ENCODE peak calls at places on chromosomes 7 and 10, in four cellular contexts. W is endothelial cell of umbilical vein, D is HCT116, C is neuronal stem cell. B is an unnamed sample.
A peak's percentile ranks its signal among the peaks of the same experiment; 100 is the strongest.

GRCh38 chr7:23093546-23093945 is 12.0 kb upstream of the KLHL7 start:
- DNase-seq in W (no peak), D (no peak), C (no peak), B (peak; percentile 79)

GRCh38 chr7:97409346-97409745 is 291.8 kb downstream of the SDHAF3 start:
- DNase-seq in W (no peak), D (no peak), C (no peak), B (no peak)

GRCh38 chr7:131934452-131934851 is 378.0 kb upstream of the PODXL start:
- DNase-seq in W (no peak), D (no peak), C (no peak), B (no peak)

GRCh38 chr7:94973844-94974243 is 66.5 kb downstream of the PPP1R9A start:
- DNase-seq in W (no peak), D (no peak), C (no peak), B (no peak)

GRCh38 chr10:3848768-3849643 is 64.0 kb upstream of the KLF6 start:
- DNase-seq in W (peak; percentile 36), D (no peak), C (no peak), B (peak; percentile 68)

GRCh38 chr7:143389316-143390097 is 8.4 kb downstream of the ZYX start:
- DNase-seq in W (no peak), D (no peak), C (no peak), B (no peak)

GRCh38 chr7:157522189-157522588 is 185.4 kb downstream of the DNAJB6 start:
- DNase-seq in W (no peak), D (no peak), C (no peak), B (no peak)

GRCh38 chr10:59622320-59622901 is 87.2 kb downstream of the SLC16A9 start:
- DNase-seq in W (peak; percentile 56), D (peak; percentile 67), C (peak; percentile 39), B (peak; percentile 47)

GRCh38 chr7:77383333-77383740 is 32.8 kb downstream of the GSAP start:
- DNase-seq in W (no peak), D (no peak), C (no peak), B (peak; percentile 21)

GRCh38 chr10:99235469-99235871 is at the start of gene HPSE2:
- DNase-seq in W (no peak), D (no peak), C (no peak), B (no peak)

GRCh38 chr10:99233000-99233679 is 2.5 kb downstream of the HPSE2 start:
- DNase-seq in W (no peak), D (no peak), C (no peak), B (no peak)

GRCh38 chr10:99233680-99234018 is 2.0 kb downstream of the HPSE2 start:
- DNase-seq in W (no peak), D (no peak), C (no peak), B (no peak)

GRCh38 chr10:99234739-99235468 is 748 bp downstream of the HPSE2 start:
- DNase-seq in W (no peak), D (no peak), C (peak; percentile 72), B (peak; percentile 50)

DNA sequence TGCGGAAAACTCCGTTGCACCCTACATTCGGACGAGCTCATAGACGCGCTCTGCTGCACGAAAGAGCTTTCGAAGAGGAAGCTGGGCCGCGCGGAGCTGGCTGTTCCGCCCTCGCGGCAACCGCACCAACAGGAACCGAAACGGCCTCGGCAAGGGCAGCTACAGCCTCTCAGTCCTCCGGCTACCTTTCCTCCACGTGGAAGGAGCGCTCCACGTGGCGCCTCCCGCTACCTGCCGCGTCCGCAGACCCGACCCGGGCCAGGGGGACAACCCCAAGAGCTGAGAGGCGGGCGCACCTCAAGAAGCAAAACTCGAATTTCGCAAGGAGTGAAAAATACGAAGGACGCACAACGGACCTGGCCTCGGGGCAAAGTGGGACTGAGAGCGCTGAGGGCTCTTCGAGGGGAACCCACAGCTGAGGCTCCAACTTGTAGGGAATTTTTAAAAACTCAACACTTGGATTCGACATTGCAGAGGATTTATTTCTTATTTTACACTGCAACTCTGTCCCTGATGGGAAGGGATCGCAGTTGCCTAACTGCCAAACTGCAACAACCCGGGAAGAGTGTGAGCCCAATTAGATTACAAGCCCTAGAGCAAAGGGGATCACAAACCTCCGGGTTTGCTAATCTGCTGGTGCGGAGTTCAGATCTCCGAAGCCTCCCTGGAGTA is 1.4 kb downstream of the HPSE2 start:
- DNase-seq in W (peak; percentile 26), D (no peak), C (no peak), B (peak; percentile 43)
- H3K9ac ChIP-seq in W (no peak overlapping the region), D (no peak overlapping the region), C (peak overlapping the region; percentile 93), B (peak overlapping the region; percentile 2)

DNA sequence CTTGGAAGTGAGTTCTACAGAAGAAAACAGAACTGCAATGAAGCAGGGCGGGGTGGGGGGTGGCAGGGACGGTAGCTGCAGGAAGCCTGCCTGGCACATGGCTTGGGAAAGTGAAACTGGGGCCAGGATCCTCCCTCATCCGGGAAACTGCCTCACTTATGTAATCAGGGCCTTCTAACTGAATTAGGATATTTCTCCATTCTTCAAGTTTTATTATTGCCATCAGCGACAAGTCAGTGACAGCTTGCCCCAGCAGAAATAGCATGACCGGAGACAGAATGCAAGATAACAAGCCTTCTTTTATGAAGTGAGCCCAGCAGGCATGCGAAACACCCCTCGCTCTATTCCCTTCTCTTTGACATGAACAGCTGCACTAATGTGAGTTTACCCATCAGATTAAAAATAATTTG is 77.5 kb upstream of the CACUL1 start:
- DNase-seq in W (peak; percentile 15), D (no peak), C (no peak), B (peak; percentile 24)
- H2AFZ ChIP-seq in W (peak overlapping the region; percentile 29), D (no peak overlapping the region), C (peak overlapping the region; percentile 63), B (no peak overlapping the region)

GRCh38 chr7:51611937-51612336 is 295.3 kb upstream of the COBL start:
- DNase-seq in W (no peak), D (no peak), C (no peak), B (peak; percentile 37)

GRCh38 chr7:51619880-51620279 is 303.3 kb upstream of the COBL start:
- DNase-seq in W (no peak), D (no peak), C (no peak), B (no peak)

GRCh38 chr7:51617691-51618090 is 301.1 kb upstream of the COBL start:
- DNase-seq in W (no peak), D (no peak), C (no peak), B (no peak)

DNA sequence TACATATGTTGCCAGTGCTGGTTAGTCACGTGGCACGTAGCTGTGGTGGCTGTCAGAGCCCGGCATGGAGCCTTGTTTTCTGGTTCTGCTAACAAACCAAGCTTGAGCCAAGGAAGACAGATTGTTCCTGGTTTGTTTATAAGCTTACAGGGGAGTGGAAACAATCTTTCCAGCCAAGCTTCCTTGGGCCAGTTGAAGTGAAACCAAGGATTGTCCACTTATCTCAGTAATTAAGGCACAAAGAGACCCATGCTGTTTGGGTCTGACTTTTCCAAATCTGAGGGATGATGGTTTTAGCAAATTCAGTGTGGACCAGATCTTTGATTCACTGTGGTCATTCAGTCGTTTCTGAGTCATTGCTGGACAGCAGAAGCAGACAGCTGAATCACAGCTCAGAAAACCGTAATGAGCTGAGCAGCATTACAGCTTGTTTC is 297.3 kb upstream of the COBL start:
- DNase-seq in W (no peak), D (no peak), C (no peak), B (peak; percentile 69)
- H3K4me2 ChIP-seq in W (no peak overlapping the region), D (no peak overlapping the region), C (no peak overlapping the region), B (no peak overlapping the region)

DNA sequence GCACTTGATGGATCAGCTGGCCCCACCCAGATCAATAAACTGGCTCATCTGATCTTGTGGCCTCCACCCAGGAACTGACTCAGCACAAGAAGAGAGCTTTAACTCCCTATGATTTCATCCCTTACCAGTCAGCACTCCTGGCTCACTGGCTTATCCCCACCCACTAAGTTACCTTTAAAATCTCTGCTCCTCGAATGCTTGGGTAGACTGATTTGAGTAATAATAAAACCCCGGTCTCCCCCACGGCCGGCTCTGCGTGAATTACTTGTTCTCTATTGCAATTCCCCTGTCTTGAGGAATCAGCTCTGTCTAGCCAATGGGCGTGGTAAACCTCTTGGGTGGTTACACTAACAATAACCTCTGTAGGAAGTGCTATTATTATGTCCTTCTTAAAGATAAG is 83.7 kb downstream of the MBL2 start:
- DNase-seq in W (no peak), D (no peak), C (no peak), B (no peak)
- H3K9ac ChIP-seq in W (no peak overlapping the region), D (no peak overlapping the region), C (no peak overlapping the region), B (no peak overlapping the region)

B was measured in fibroblast of lung.